ENCODE peak calls at places on chromosomes 12 and 14, in five cellular contexts. H, F, N, M and K are unnamed samples.

GRCh38 chr12:93245543-93245942 is 132.2 kb upstream of the NUDT4 start:
- DNase-seq in H (peak), N (no peak), M (peak), F (no peak), K (no peak)

GRCh38 chr12:63404611-63405010 is 253.6 kb upstream of the AVPR1A start:
- DNase-seq in F (no peak), N (no peak), M (no peak), H (no peak), K (no peak)

GRCh38 chr12:54526800-54527630 is 22.4 kb upstream of the PDE1B start:
- DNase-seq in F (peak), M (peak), H (peak), N (no peak), K (peak)

GRCh38 chr14:99872786-99873440 is 79.7 kb downstream of the EML1 start:
- DNase-seq in H (no peak), M (no peak), N (peak), F (peak), K (no peak)

GRCh38 chr14:68135566-68135965 is 316.0 kb downstream of the RAD51B start:
- DNase-seq in F (no peak), M (no peak), N (no peak), H (no peak), K (no peak)

GRCh38 chr12:27616356-27617150 is 79.7 kb upstream of the REP15 start:
- DNase-seq in M (no peak), H (no peak), F (peak), N (no peak), K (peak)

GRCh38 chr12:2283910-2284309 is 231.1 kb downstream of the CACNA1C start:
- DNase-seq in N (no peak), H (no peak), M (no peak), F (no peak), K (no peak)

GRCh38 chr14:101705733-101706508 is 55.6 kb upstream of the PPP2R5C start:
- DNase-seq in N (peak), H (peak), M (peak), F (no peak), K (no peak)

GRCh38 chr14:38290601-38291190 is 34.8 kb upstream of the CLEC14A start:
- DNase-seq in N (peak), F (no peak), M (no peak), H (no peak), K (peak)

GRCh38 chr14:51488569-51489220 is 163.0 kb upstream of the FRMD6 start:
- DNase-seq in M (no peak), F (no peak), H (no peak), N (no peak), K (no peak)

GRCh38 chr12:130429656-130430505 is 92.2 kb downstream of the PIWIL1 start:
- DNase-seq in M (no peak), H (no peak), F (no peak), N (no peak), K (no peak)

GRCh38 chr12:110856517-110856916 is 9.7 kb downstream of the CCDC63 start:
- DNase-seq in N (no peak), F (no peak), M (no peak), H (no peak), K (no peak)

GRCh38 chr12:7060353-7060954 is at the start of gene C1S:
- DNase-seq in N (peak), H (no peak), M (no peak), F (no peak), K (peak)

GRCh38 chr14:54976316-54976715 is 50.6 kb downstream of the WDHD1 start:
- DNase-seq in N (no peak), M (no peak), H (no peak), F (no peak), K (peak)

GRCh38 chr12:25585021-25585523 is 32.0 kb upstream of the LMNTD1 start:
- DNase-seq in M (no peak), F (no peak), N (peak), H (no peak), K (peak)

GRCh38 chr12:108730337-108731104 is 797 bp downstream of the CORO1C start:
- DNase-seq in H (peak), N (peak), F (peak), M (peak), K (peak)

GRCh38 chr14:24132061-24132685 is 1.7 kb downstream of the FITM1 start:
- DNase-seq in H (no peak), N (no peak), F (no peak), M (peak), K (no peak)

GRCh38 chr12:104177663-104178501 is 37.7 kb upstream of the TXNRD1 start:
- DNase-seq in H (no peak), F (no peak), M (peak), N (peak), K (peak)

GRCh38 chr12:117192057-117192456 is 1.8 kb upstream of the FBXO21 start:
- DNase-seq in M (no peak), N (no peak), F (no peak), H (no peak), K (no peak)

GRCh38 chr14:28635387-28635786 is 131.2 kb upstream of the FOXG1 start:
- DNase-seq in N (no peak), H (no peak), M (no peak), F (peak), K (peak)

GRCh38 chr14:23068792-23069412 is 11.6 kb upstream of the CDH24 start:
- DNase-seq in N (peak), F (no peak), M (peak), H (peak), K (peak)